ENCODE peak calls at places on chromosomes 1 and 21, in eight cellular contexts. One of them, this sample, is unnamed.
A peak's percentile ranks its signal among the peaks of the same experiment; 100 is the strongest.

GRCh38 chr1:23194119-23194984 is 22.9 kb downstream of the HTR1D start:
- DNase-seq in BE2C: no peak
- DNase-seq in CD4-positive, CD25-positive, alpha-beta regulatory T cell: no peak
- DNase-seq in tibial artery: no peak
- DNase-seq in AG04450: peak; percentile 77
- DNase-seq in fibroblast of lung: peak; percentile 60
- DNase-seq in thoracic aorta: no peak
- DNase-seq in mammary epithelial cell: peak; percentile 89
- DNase-seq in this sample: peak; percentile 68

GRCh38 chr1:201659576-201659975 is 120.6 kb downstream of the NAV1 start:
- DNase-seq in AG04450: no peak
- DNase-seq in BE2C: no peak
- DNase-seq in tibial artery: no peak
- DNase-seq in thoracic aorta: no peak
- DNase-seq in fibroblast of lung: no peak
- DNase-seq in mammary epithelial cell: no peak
- DNase-seq in CD4-positive, CD25-positive, alpha-beta regulatory T cell: no peak
- DNase-seq in this sample: no peak

GRCh38 chr21:43949499-43950208 is 62.5 kb upstream of the TRAPPC10 start:
- DNase-seq in AG04450: no peak
- DNase-seq in BE2C: no peak
- DNase-seq in fibroblast of lung: no peak
- DNase-seq in tibial artery: no peak
- DNase-seq in CD4-positive, CD25-positive, alpha-beta regulatory T cell: no peak
- DNase-seq in thoracic aorta: no peak
- DNase-seq in mammary epithelial cell: no peak
- DNase-seq in this sample: no peak

GRCh38 chr1:52192436-52192835 is 50.5 kb downstream of the ZFYVE9 start:
- DNase-seq in BE2C: no peak
- DNase-seq in AG04450: no peak
- DNase-seq in fibroblast of lung: no peak
- DNase-seq in CD4-positive, CD25-positive, alpha-beta regulatory T cell: no peak
- DNase-seq in mammary epithelial cell: peak; percentile 28
- DNase-seq in thoracic aorta: no peak
- DNase-seq in tibial artery: no peak
- DNase-seq in this sample: peak; percentile 72

GRCh38 chr1:196324345-196324744 is 283.9 kb downstream of the KCNT2 start:
- DNase-seq in CD4-positive, CD25-positive, alpha-beta regulatory T cell: no peak
- DNase-seq in BE2C: no peak
- DNase-seq in mammary epithelial cell: no peak
- DNase-seq in fibroblast of lung: peak; percentile 45
- DNase-seq in AG04450: no peak
- DNase-seq in tibial artery: no peak
- DNase-seq in thoracic aorta: no peak
- DNase-seq in this sample: peak; percentile 61

GRCh38 chr21:23083242-23083641 is 2085.0 kb downstream of the NCAM2 start:
- DNase-seq in BE2C: no peak
- DNase-seq in fibroblast of lung: no peak
- DNase-seq in CD4-positive, CD25-positive, alpha-beta regulatory T cell: no peak
- DNase-seq in mammary epithelial cell: no peak
- DNase-seq in thoracic aorta: no peak
- DNase-seq in tibial artery: no peak
- DNase-seq in AG04450: no peak
- DNase-seq in this sample: no peak

GRCh38 chr1:59926381-59927243 is at the start of gene CYP2J2:
- DNase-seq in CD4-positive, CD25-positive, alpha-beta regulatory T cell: no peak
- DNase-seq in tibial artery: peak; percentile 24
- DNase-seq in thoracic aorta: no peak
- DNase-seq in fibroblast of lung: peak; percentile 8
- DNase-seq in AG04450: no peak
- DNase-seq in mammary epithelial cell: peak; percentile 44
- DNase-seq in BE2C: peak; percentile 53
- DNase-seq in this sample: peak; percentile 32

GRCh38 chr1:110964400-110964903 is 730 bp upstream of the LRIF1 start:
- DNase-seq in BE2C: no peak
- DNase-seq in tibial artery: no peak
- DNase-seq in CD4-positive, CD25-positive, alpha-beta regulatory T cell: no peak
- DNase-seq in fibroblast of lung: no peak
- DNase-seq in thoracic aorta: no peak
- DNase-seq in AG04450: no peak
- DNase-seq in mammary epithelial cell: no peak
- DNase-seq in this sample: no peak

GRCh38 chr1:170716835-170717429 is 53.0 kb downstream of the PRRX1 start:
- DNase-seq in fibroblast of lung: no peak
- DNase-seq in mammary epithelial cell: no peak
- DNase-seq in CD4-positive, CD25-positive, alpha-beta regulatory T cell: no peak
- DNase-seq in AG04450: no peak
- DNase-seq in thoracic aorta: no peak
- DNase-seq in BE2C: no peak
- DNase-seq in tibial artery: no peak
- DNase-seq in this sample: no peak

GRCh38 chr1:78715181-78715661 is 65.6 kb downstream of the IFI44 start:
- DNase-seq in mammary epithelial cell: peak; percentile 77
- DNase-seq in CD4-positive, CD25-positive, alpha-beta regulatory T cell: no peak
- DNase-seq in AG04450: no peak
- DNase-seq in BE2C: no peak
- DNase-seq in thoracic aorta: no peak
- DNase-seq in fibroblast of lung: peak; percentile 18
- DNase-seq in tibial artery: no peak
- DNase-seq in this sample: peak; percentile 45

GRCh38 chr1:171754381-171754705 is 12.5 kb upstream of the VAMP4 start:
- DNase-seq in CD4-positive, CD25-positive, alpha-beta regulatory T cell: no peak
- DNase-seq in BE2C: no peak
- DNase-seq in tibial artery: no peak
- DNase-seq in mammary epithelial cell: peak; percentile 75
- DNase-seq in fibroblast of lung: peak; percentile 81
- DNase-seq in thoracic aorta: no peak
- DNase-seq in AG04450: peak; percentile 85
- DNase-seq in this sample: peak; percentile 75

GRCh38 chr21:45302082-45303061 is 14.7 kb upstream of the POFUT2 start:
- DNase-seq in thoracic aorta: no peak
- DNase-seq in mammary epithelial cell: no peak
- DNase-seq in fibroblast of lung: peak; percentile 56
- DNase-seq in tibial artery: peak; percentile 67
- DNase-seq in AG04450: no peak
- DNase-seq in CD4-positive, CD25-positive, alpha-beta regulatory T cell: peak; percentile 53
- DNase-seq in BE2C: peak; percentile 10
- DNase-seq in this sample: no peak

GRCh38 chr1:45793942-45794604 is 9.3 kb upstream of the MAST2 start:
- DNase-seq in AG04450: no peak
- DNase-seq in fibroblast of lung: no peak
- DNase-seq in thoracic aorta: no peak
- DNase-seq in tibial artery: no peak
- DNase-seq in BE2C: no peak
- DNase-seq in mammary epithelial cell: no peak
- DNase-seq in CD4-positive, CD25-positive, alpha-beta regulatory T cell: no peak
- DNase-seq in this sample: no peak

GRCh38 chr1:3356827-3357457 is 97.5 kb upstream of the ARHGEF16 start:
- DNase-seq in tibial artery: no peak
- DNase-seq in mammary epithelial cell: no peak
- DNase-seq in CD4-positive, CD25-positive, alpha-beta regulatory T cell: no peak
- DNase-seq in AG04450: no peak
- DNase-seq in BE2C: no peak
- DNase-seq in fibroblast of lung: no peak
- DNase-seq in thoracic aorta: no peak
- DNase-seq in this sample: no peak

GRCh38 chr1:8481650-8482380 is 163.9 kb downstream of the SLC45A1 start:
- DNase-seq in tibial artery: no peak
- DNase-seq in CD4-positive, CD25-positive, alpha-beta regulatory T cell: no peak
- DNase-seq in BE2C: no peak
- DNase-seq in fibroblast of lung: no peak
- DNase-seq in AG04450: no peak
- DNase-seq in thoracic aorta: no peak
- DNase-seq in mammary epithelial cell: no peak
- DNase-seq in this sample: no peak

GRCh38 chr21:14453339-14453738 is 70.4 kb upstream of the HSPA13 start:
- DNase-seq in tibial artery: no peak
- DNase-seq in BE2C: no peak
- DNase-seq in AG04450: no peak
- DNase-seq in CD4-positive, CD25-positive, alpha-beta regulatory T cell: no peak
- DNase-seq in fibroblast of lung: no peak
- DNase-seq in mammary epithelial cell: no peak
- DNase-seq in thoracic aorta: no peak
- DNase-seq in this sample: no peak

GRCh38 chr1:47340227-47340626 is 6.6 kb downstream of the CMPK1 start:
- DNase-seq in AG04450: peak; percentile 18
- DNase-seq in CD4-positive, CD25-positive, alpha-beta regulatory T cell: no peak
- DNase-seq in BE2C: no peak
- DNase-seq in thoracic aorta: no peak
- DNase-seq in fibroblast of lung: peak; percentile 75
- DNase-seq in mammary epithelial cell: no peak
- DNase-seq in tibial artery: no peak
- DNase-seq in this sample: no peak

GRCh38 chr1:186330758-186331157 is 44.3 kb downstream of the TPR start:
- DNase-seq in mammary epithelial cell: no peak
- DNase-seq in BE2C: no peak
- DNase-seq in fibroblast of lung: no peak
- DNase-seq in AG04450: no peak
- DNase-seq in thoracic aorta: no peak
- DNase-seq in tibial artery: no peak
- DNase-seq in CD4-positive, CD25-positive, alpha-beta regulatory T cell: no peak
- DNase-seq in this sample: peak; percentile 10

GRCh38 chr21:35559881-35560280 is 500.4 kb downstream of the SETD4 start:
- DNase-seq in CD4-positive, CD25-positive, alpha-beta regulatory T cell: no peak
- DNase-seq in tibial artery: no peak
- DNase-seq in fibroblast of lung: peak; percentile 74
- DNase-seq in AG04450: no peak
- DNase-seq in thoracic aorta: no peak
- DNase-seq in BE2C: no peak
- DNase-seq in mammary epithelial cell: no peak
- DNase-seq in this sample: no peak

GRCh38 chr1:204688007-204688406 is 2.5 kb upstream of the LRRN2 start:
- DNase-seq in thoracic aorta: no peak
- DNase-seq in AG04450: no peak
- DNase-seq in tibial artery: no peak
- DNase-seq in mammary epithelial cell: no peak
- DNase-seq in fibroblast of lung: no peak
- DNase-seq in CD4-positive, CD25-positive, alpha-beta regulatory T cell: no peak
- DNase-seq in BE2C: no peak
- DNase-seq in this sample: no peak

GRCh38 chr1:204692320-204692851 is 6.8 kb upstream of the LRRN2 start:
- DNase-seq in tibial artery: no peak
- DNase-seq in CD4-positive, CD25-positive, alpha-beta regulatory T cell: no peak
- DNase-seq in thoracic aorta: no peak
- DNase-seq in BE2C: no peak
- DNase-seq in fibroblast of lung: no peak
- DNase-seq in AG04450: no peak
- DNase-seq in mammary epithelial cell: no peak
- DNase-seq in this sample: no peak

GRCh38 chr1:204684551-204685235 is 845 bp downstream of the LRRN2 start:
- DNase-seq in tibial artery: no peak
- DNase-seq in fibroblast of lung: no peak
- DNase-seq in mammary epithelial cell: no peak
- DNase-seq in thoracic aorta: no peak
- DNase-seq in CD4-positive, CD25-positive, alpha-beta regulatory T cell: no peak
- DNase-seq in BE2C: peak; percentile 49
- DNase-seq in AG04450: no peak
- DNase-seq in this sample: no peak

GRCh38 chr1:204685236-204686006 is at the start of gene LRRN2:
- DNase-seq in tibial artery: no peak
- DNase-seq in CD4-positive, CD25-positive, alpha-beta regulatory T cell: no peak
- DNase-seq in fibroblast of lung: no peak
- DNase-seq in thoracic aorta: no peak
- DNase-seq in mammary epithelial cell: no peak
- DNase-seq in AG04450: no peak
- DNase-seq in BE2C: peak; percentile 53
- DNase-seq in this sample: no peak

DNA sequence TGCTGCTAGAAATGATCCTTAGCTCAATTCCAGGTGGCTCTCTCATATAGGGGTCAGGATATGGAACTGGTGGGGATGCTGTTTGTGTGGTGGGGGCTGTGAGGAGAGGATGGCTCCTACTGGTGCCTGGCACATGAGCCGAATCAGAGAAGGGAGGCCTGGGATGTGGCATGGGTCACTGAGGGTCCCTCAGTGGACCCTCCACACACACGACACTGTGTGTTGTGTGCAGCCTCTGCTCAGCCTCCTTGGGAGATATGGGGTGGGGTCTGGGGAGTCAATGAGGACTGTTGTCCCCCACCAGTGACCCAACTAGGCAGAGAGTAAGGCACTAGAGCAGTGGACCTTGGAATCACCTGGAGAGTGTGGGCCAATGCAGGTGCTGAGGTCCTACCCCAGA is 3.2 kb upstream of the LRRN2 start:
- DNase-seq in AG04450: no peak
- DNase-seq in fibroblast of lung: no peak
- DNase-seq in thoracic aorta: no peak
- DNase-seq in mammary epithelial cell: no peak
- DNase-seq in BE2C: no peak
- DNase-seq in tibial artery: no peak
- DNase-seq in CD4-positive, CD25-positive, alpha-beta regulatory T cell: no peak
- DNase-seq in this sample: no peak
- H3K27me3 ChIP-seq in AG04450: peaks cover 36% of the 10 kb centered on the region
- H3K27me3 ChIP-seq in fibroblast of lung: peaks cover 38% of the 10 kb centered on the region
- H3K27me3 ChIP-seq in thoracic aorta: peaks cover 7% of the 10 kb centered on the region
- H3K27me3 ChIP-seq in mammary epithelial cell: peaks cover 28% of the 10 kb centered on the region
- H3K27me3 ChIP-seq in BE2C: no peaks in the 10 kb centered on the region
- H3K27me3 ChIP-seq in tibial artery: no peaks in the 10 kb centered on the region
- H3K27me3 ChIP-seq in CD4-positive, CD25-positive, alpha-beta regulatory T cell: peaks cover 20% of the 10 kb centered on the region
- H3K27me3 ChIP-seq in this sample: peaks cover 20% of the 10 kb centered on the region

GRCh38 chr1:9884805-9885204 is 25.3 kb downstream of the CTNNBIP1 start:
- DNase-seq in tibial artery: no peak
- DNase-seq in thoracic aorta: no peak
- DNase-seq in CD4-positive, CD25-positive, alpha-beta regulatory T cell: no peak
- DNase-seq in fibroblast of lung: no peak
- DNase-seq in mammary epithelial cell: no peak
- DNase-seq in AG04450: no peak
- DNase-seq in BE2C: no peak
- DNase-seq in this sample: no peak
- H3K27me3 ChIP-seq in tibial artery: no peaks in the 10 kb centered on the region
- H3K27me3 ChIP-seq in thoracic aorta: no peaks in the 10 kb centered on the region
- H3K27me3 ChIP-seq in CD4-positive, CD25-positive, alpha-beta regulatory T cell: no peaks in the 10 kb centered on the region
- H3K27me3 ChIP-seq in fibroblast of lung: no peaks in the 10 kb centered on the region
- H3K27me3 ChIP-seq in mammary epithelial cell: no peaks in the 10 kb centered on the region
- H3K27me3 ChIP-seq in AG04450: no peaks in the 10 kb centered on the region
- H3K27me3 ChIP-seq in BE2C: no peaks in the 10 kb centered on the region
- H3K27me3 ChIP-seq in this sample: no peaks in the 10 kb centered on the region

GRCh38 chr1:38183747-38184146 is 137.2 kb upstream of the POU3F1 start:
- DNase-seq in CD4-positive, CD25-positive, alpha-beta regulatory T cell: no peak
- DNase-seq in AG04450: no peak
- DNase-seq in fibroblast of lung: no peak
- DNase-seq in tibial artery: no peak
- DNase-seq in BE2C: no peak
- DNase-seq in thoracic aorta: no peak
- DNase-seq in mammary epithelial cell: no peak
- DNase-seq in this sample: no peak
- H3K27me3 ChIP-seq in CD4-positive, CD25-positive, alpha-beta regulatory T cell: peaks cover 3% of the 10 kb centered on the region
- H3K27me3 ChIP-seq in AG04450: peaks cover 3% of the 10 kb centered on the region
- H3K27me3 ChIP-seq in fibroblast of lung: no peaks in the 10 kb centered on the region
- H3K27me3 ChIP-seq in tibial artery: no peaks in the 10 kb centered on the region
- H3K27me3 ChIP-seq in BE2C: no peaks in the 10 kb centered on the region
- H3K27me3 ChIP-seq in thoracic aorta: no peaks in the 10 kb centered on the region
- H3K27me3 ChIP-seq in mammary epithelial cell: no peaks in the 10 kb centered on the region
- H3K27me3 ChIP-seq in this sample: no peaks in the 10 kb centered on the region

DNA sequence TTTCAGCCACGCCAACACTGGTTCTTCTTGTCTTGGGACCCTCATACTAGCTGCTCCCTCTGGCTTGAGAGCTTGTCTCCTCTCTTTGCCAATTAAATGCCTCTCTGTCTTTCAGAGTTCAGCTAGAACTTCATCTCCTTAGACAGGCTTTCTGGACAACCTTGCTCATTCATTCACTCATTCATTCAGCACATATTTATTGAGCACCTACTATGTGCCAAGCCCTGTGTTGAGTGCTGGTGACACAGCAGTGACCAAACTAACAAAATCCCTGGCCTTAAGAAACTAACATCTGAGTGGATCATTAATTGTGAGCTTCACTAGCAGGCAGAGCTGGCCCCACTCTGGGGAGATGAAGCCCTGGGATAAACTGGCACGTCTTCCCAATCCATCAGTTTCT is 24.9 kb upstream of the CASZ1 start:
- DNase-seq in tibial artery: no peak
- DNase-seq in BE2C: no peak
- DNase-seq in AG04450: no peak
- DNase-seq in fibroblast of lung: no peak
- DNase-seq in mammary epithelial cell: no peak
- DNase-seq in CD4-positive, CD25-positive, alpha-beta regulatory T cell: no peak
- DNase-seq in thoracic aorta: no peak
- DNase-seq in this sample: no peak
- H3K27me3 ChIP-seq in tibial artery: no peaks in the 10 kb centered on the region
- H3K27me3 ChIP-seq in BE2C: no peaks in the 10 kb centered on the region
- H3K27me3 ChIP-seq in AG04450: peaks cover 19% of the 10 kb centered on the region
- H3K27me3 ChIP-seq in fibroblast of lung: no peaks in the 10 kb centered on the region
- H3K27me3 ChIP-seq in mammary epithelial cell: no peaks in the 10 kb centered on the region
- H3K27me3 ChIP-seq in CD4-positive, CD25-positive, alpha-beta regulatory T cell: no peaks in the 10 kb centered on the region
- H3K27me3 ChIP-seq in thoracic aorta: no peaks in the 10 kb centered on the region
- H3K27me3 ChIP-seq in this sample: no peaks in the 10 kb centered on the region

This sample was measured in bronchial epithelial cell.